ENCODE peak calls at places on chromosome 6, in five cellular contexts. P, T, C, S and U are unnamed samples.
A peak's percentile ranks its signal among the peaks of the same experiment; 100 is the strongest.

GRCh38 chr6:137927777-137928218 is 60.7 kb downstream of the TNFAIP3 start:
- DNase-seq in P (peak; percentile 84), T (no peak), C (no peak), S (no peak), U (no peak)

GRCh38 chr6:83838727-83839126 is 14.4 kb upstream of the RIPPLY2 start:
- DNase-seq in P (no peak), T (no peak), C (no peak), S (no peak), U (no peak)

GRCh38 chr6:120553353-120553752 is 780.9 kb downstream of the TBC1D32 start:
- DNase-seq in P (no peak), T (no peak), C (no peak), S (no peak), U (no peak)

GRCh38 chr6:89007209-89008001 is 44.0 kb upstream of the RNGTT start:
- DNase-seq in P (no peak), T (peak; percentile 12), C (no peak), S (no peak), U (no peak)

GRCh38 chr6:99746261-99746895 is 139.7 kb downstream of the PRDM13 start:
- DNase-seq in P (peak; percentile 39), T (peak; percentile 62), C (peak; percentile 72), S (peak; percentile 64), U (peak; percentile 89)

GRCh38 chr6:113128020-113128419 is 729.1 kb upstream of the MARCKS start:
- DNase-seq in P (no peak), T (no peak), C (no peak), S (no peak), U (no peak)

GRCh38 chr6:89596484-89596883 is 42.1 kb downstream of the LYRM2 start:
- DNase-seq in P (no peak), T (no peak), C (no peak), S (no peak), U (no peak)

GRCh38 chr6:38137609-38138008 is 318.1 kb downstream of the ZFAND3 start:
- DNase-seq in P (no peak), T (peak; percentile 14), C (peak; percentile 77), S (no peak), U (no peak)

GRCh38 chr6:20211941-20212391 is 303 bp downstream of the MBOAT1 start:
- DNase-seq in P (no peak), T (peak; percentile 88), C (peak; percentile 56), S (no peak), U (peak; percentile 92)

GRCh38 chr6:6221829-6222535 is 98.5 kb downstream of the F13A1 start:
- DNase-seq in P (no peak), T (peak; percentile 5), C (peak; percentile 63), S (no peak), U (no peak)

GRCh38 chr6:140071115-140071514 is 696.7 kb upstream of the CITED2 start:
- DNase-seq in P (no peak), T (no peak), C (no peak), S (peak; percentile 41), U (no peak)